ENCODE peak calls at places on chromosomes 5 and 9, in ten cellular contexts. Q is AML-193; M is T-helper 17 cell; F is ecto neural progenitor cell; V is cardiac fibroblast; I is naive thymus-derived CD8-positive, alpha-beta T cell; S is HCEC 1CT; H is SJSA1; W is mesothelial cell of epicardium; D is right lobe of liver. C is an unnamed sample.
A peak's percentile ranks its signal among the peaks of the same experiment; 100 is the strongest.

GRCh38 chr5:110590187-110590586 is 136.3 kb downstream of the TMEM232 start:
- DNase-seq in Q (peak; percentile 5), M (no peak), F (no peak), V (peak; percentile 46), I (no peak), S (peak; percentile 21), H (peak; percentile 10), W (no peak), D (no peak), C (no peak)

GRCh38 chr5:19406576-19407365 is 581.2 kb downstream of the CDH18 start:
- DNase-seq in Q (no peak), M (no peak), F (no peak), V (no peak), I (no peak), S (no peak), H (no peak), W (no peak), D (no peak), C (no peak)

GRCh38 chr5:1073239-1074102 is 38.4 kb downstream of the SLC12A7 start:
- DNase-seq in Q (no peak), M (no peak), F (no peak), V (no peak), I (no peak), S (no peak), H (no peak), W (no peak), D (no peak), C (no peak)

GRCh38 chr5:174532453-174533126 is 191.8 kb upstream of the MSX2 start:
- DNase-seq in Q (peak; percentile 54), M (no peak), F (peak; percentile 87), V (peak; percentile 90), I (no peak), S (peak; percentile 93), H (peak; percentile 84), W (peak; percentile 73), D (peak; percentile 46), C (no peak)

GRCh38 chr5:122073864-122074263 is 4.2 kb downstream of the LOX start:
- DNase-seq in Q (no peak), M (no peak), F (no peak), V (no peak), I (no peak), S (no peak), H (no peak), W (no peak), D (no peak), C (no peak)

GRCh38 chr5:38387161-38387560 is 128.8 kb downstream of the EGFLAM start:
- DNase-seq in Q (no peak), M (no peak), F (no peak), V (no peak), I (no peak), S (no peak), H (no peak), W (no peak), D (no peak), C (no peak)

GRCh38 chr9:137307255-137308101 is 5.4 kb upstream of the NRARP start:
- DNase-seq in Q (no peak), M (no peak), F (peak; percentile 52), V (no peak), I (no peak), S (no peak), H (no peak), W (no peak), D (no peak), C (no peak)

GRCh38 chr9:88775559-88775958 is 215.7 kb upstream of the S1PR3 start:
- DNase-seq in Q (no peak), M (no peak), F (no peak), V (peak; percentile 90), I (no peak), S (peak; percentile 73), H (no peak), W (no peak), D (no peak), C (no peak)

GRCh38 chr9:95182854-95183563 is 134.5 kb downstream of the FANCC start:
- DNase-seq in Q (no peak), M (no peak), F (no peak), V (no peak), I (no peak), S (no peak), H (no peak), W (no peak), D (no peak), C (no peak)

GRCh38 chr5:1314564-1314982 is 19.7 kb upstream of the TERT start:
- DNase-seq in Q (no peak), M (no peak), F (peak; percentile 13), V (no peak), I (no peak), S (no peak), H (no peak), W (peak; percentile 30), D (peak; percentile 38), C (no peak)

GRCh38 chr5:110841137-110841536 is 102.3 kb downstream of the SLC25A46 start:
- DNase-seq in Q (no peak), M (no peak), F (no peak), V (no peak), I (no peak), S (no peak), H (no peak), W (no peak), D (no peak), C (no peak)

GRCh38 chr9:15306757-15307522 is at the start of gene TTC39B:
- DNase-seq in Q (peak; percentile 74), M (peak; percentile 52), F (peak; percentile 95), V (peak; percentile 89), I (peak; percentile 61), S (peak; percentile 94), H (peak; percentile 86), W (peak; percentile 90), D (peak; percentile 96), C (peak; percentile 66)

GRCh38 chr5:140152610-140152999 is 22.4 kb upstream of the CYSTM1 start:
- DNase-seq in Q (no peak), M (no peak), F (no peak), V (no peak), I (no peak), S (no peak), H (no peak), W (no peak), D (peak; percentile 24), C (no peak)

GRCh38 chr5:82222597-82223574 is 55.3 kb downstream of the RPS23 start:
- DNase-seq in Q (no peak), M (no peak), F (no peak), V (peak; percentile 64), I (no peak), S (no peak), H (no peak), W (no peak), D (no peak), C (no peak)

GRCh38 chr5:66653380-66653779 is 57.2 kb downstream of the MAST4 start:
- DNase-seq in Q (no peak), M (no peak), F (no peak), V (peak; percentile 85), I (no peak), S (peak; percentile 71), H (no peak), W (no peak), D (no peak), C (no peak)

GRCh38 chr5:122030251-122030650 is 47.8 kb downstream of the LOX start:
- DNase-seq in Q (no peak), M (no peak), F (no peak), V (no peak), I (no peak), S (no peak), H (no peak), W (no peak), D (no peak), C (no peak)